ENCODE peak calls at places on chromosomes 11 and 22, in eight cellular contexts. A, F, Y, E, L, N, V and B are unnamed samples.

GRCh38 chr11:101478587-101479375 is 105.0 kb downstream of the TRPC6 start:
- DNase-seq in A (no peak), F (no peak), Y (peak; percentile 44), E (no peak), L (no peak), N (no peak), V (no peak), B (no peak)

GRCh38 chr11:70650075-70650909 is 252.0 kb downstream of the CTTN start:
- DNase-seq in A (peak; percentile 47), F (peak; percentile 6), Y (peak; percentile 61), E (peak; percentile 71), L (peak; percentile 70), N (no peak), V (no peak), B (peak; percentile 27)

GRCh38 chr22:46052801-46053562 is 76.0 kb upstream of the WNT7B start:
- DNase-seq in A (peak; percentile 25), F (no peak), Y (peak; percentile 72), E (peak; percentile 58), L (peak; percentile 82), N (no peak), V (no peak), B (no peak)

GRCh38 chr11:26073646-26074045 is 258.3 kb upstream of the ANO3 start:
- DNase-seq in A (no peak), F (no peak), Y (no peak), E (no peak), L (no peak), N (no peak), V (no peak), B (no peak)

GRCh38 chr11:125079151-125079877 is 16.2 kb downstream of the SLC37A2 start:
- DNase-seq in A (no peak), F (no peak), Y (peak; percentile 55), E (no peak), L (no peak), N (no peak), V (no peak), B (no peak)

GRCh38 chr11:61104963-61105362 is 2.7 kb downstream of the CD5 start:
- DNase-seq in A (no peak), F (no peak), Y (no peak), E (no peak), L (no peak), N (no peak), V (no peak), B (no peak)

GRCh38 chr11:106177311-106177710 is 99.8 kb downstream of the AASDHPPT start:
- DNase-seq in A (no peak), F (no peak), Y (no peak), E (no peak), L (no peak), N (no peak), V (no peak), B (no peak)

GRCh38 chr11:86440305-86440716 is 65.6 kb downstream of the CCDC81 start:
- DNase-seq in A (no peak), F (no peak), Y (no peak), E (peak; percentile 58), L (no peak), N (no peak), V (no peak), B (no peak)

GRCh38 chr11:121575250-121575962 is 122.6 kb upstream of the SORL1-AS1 start:
- DNase-seq in A (no peak), F (no peak), Y (peak; percentile 89), E (peak; percentile 88), L (no peak), N (no peak), V (no peak), B (no peak)

GRCh38 chr11:95795627-95796308 is 5.5 kb downstream of the CEP57 start:
- DNase-seq in A (no peak), F (no peak), Y (no peak), E (no peak), L (no peak), N (no peak), V (no peak), B (no peak)

GRCh38 chr11:59368238-59369022 is 9.7 kb downstream of the OR5AN1 start:
- DNase-seq in A (no peak), F (no peak), Y (no peak), E (no peak), L (no peak), N (no peak), V (no peak), B (no peak)

GRCh38 chr22:20117656-20118571 is 888 bp upstream of the TRMT2A start:
- DNase-seq in A (peak; percentile 79), F (peak; percentile 29), Y (peak; percentile 61), E (peak; percentile 48), L (peak; percentile 82), N (peak; percentile 88), V (no peak), B (peak; percentile 45)

GRCh38 chr11:65355776-65356393 is 1.3 kb downstream of the TIGD3 start:
- DNase-seq in A (no peak), F (no peak), Y (peak; percentile 56), E (peak; percentile 60), L (peak; percentile 79), N (no peak), V (no peak), B (no peak)

GRCh38 chr11:19276859-19277808 is 36.4 kb upstream of the E2F8 start:
- DNase-seq in A (no peak), F (no peak), Y (no peak), E (no peak), L (no peak), N (no peak), V (no peak), B (no peak)

GRCh38 chr11:67505605-67506396 is 638 bp upstream of the PITPNM1 start:
- DNase-seq in A (peak; percentile 89), F (peak; percentile 78), Y (peak; percentile 95), E (peak; percentile 92), L (peak; percentile 98), N (peak; percentile 86), V (peak; percentile 78), B (peak; percentile 81)

GRCh38 chr22:37370306-37370979 is 56.8 kb downstream of the ELFN2 start:
- DNase-seq in A (no peak), F (no peak), Y (peak; percentile 76), E (peak; percentile 53), L (no peak), N (no peak), V (no peak), B (no peak)

GRCh38 chr22:49564054-49564453 is 263.6 kb downstream of the BRD1 start:
- DNase-seq in A (no peak), F (no peak), Y (no peak), E (no peak), L (no peak), N (no peak), V (no peak), B (no peak)

GRCh38 chr11:103624708-103625623 is 411.5 kb upstream of the DDI1 start:
- DNase-seq in A (no peak), F (no peak), Y (no peak), E (no peak), L (no peak), N (no peak), V (no peak), B (no peak)

GRCh38 chr11:57932105-57932504 is 91.6 kb upstream of the OR9Q1 start:
- DNase-seq in A (no peak), F (no peak), Y (no peak), E (no peak), L (no peak), N (no peak), V (no peak), B (no peak)

GRCh38 chr11:115087791-115088190 is 409.5 kb downstream of the NXPE2 start:
- DNase-seq in A (no peak), F (no peak), Y (no peak), E (no peak), L (no peak), N (no peak), V (no peak), B (no peak)

GRCh38 chr11:19923631-19924030 is 211.0 kb downstream of the NAV2 start:
- DNase-seq in A (no peak), F (no peak), Y (no peak), E (no peak), L (no peak), N (no peak), V (no peak), B (no peak)

GRCh38 chr11:16013649-16014275 is 342.6 kb downstream of the SOX6 start:
- DNase-seq in A (no peak), F (no peak), Y (no peak), E (no peak), L (no peak), N (no peak), V (no peak), B (no peak)

GRCh38 chr11:14905104-14906033 is 13.3 kb upstream of the CYP2R1 start:
- DNase-seq in A (peak; percentile 68), F (peak; percentile 68), Y (peak; percentile 71), E (peak; percentile 49), L (peak; percentile 93), N (peak; percentile 71), V (peak; percentile 39), B (peak; percentile 75)

GRCh38 chr22:36486619-36487384 is 5.4 kb upstream of the TXN2 start:
- DNase-seq in A (peak; percentile 55), F (peak; percentile 53), Y (no peak), E (no peak), L (no peak), N (no peak), V (peak; percentile 34), B (peak; percentile 45)